ENCODE peak calls at places on chromosome 15, in nine cellular contexts. H is putamen, C is left ventricle myocardium superior, K is NCI-H1092, Z is EH, U is uterus, L is fibroblast of pulmonary artery, F is T-helper 9 cell, D is left colon. A is an unnamed sample.

GRCh38 chr15:48020166-48020565 is 100.6 kb upstream of the SLC24A5 start:
- DNase-seq in U (no peak), L (no peak), Z (no peak), H (no peak), C (no peak), K (no peak), F (no peak), D (no peak), A (no peak)

GRCh38 chr15:27587810-27588209 is 511.3 kb downstream of the OCA2 start:
- DNase-seq in H (no peak), L (no peak), D (no peak), Z (no peak), U (no peak), K (no peak), C (no peak), F (no peak), A (no peak)

GRCh38 chr15:67458449-67458848 is 62.5 kb upstream of the C15orf61 start:
- DNase-seq in C (no peak), F (no peak), K (no peak), D (no peak), U (no peak), L (no peak), Z (peak), H (no peak), A (no peak)

GRCh38 chr15:77642793-77643430 is 10.2 kb upstream of the LINGO1 start:
- DNase-seq in U (no peak), D (no peak), C (no peak), F (no peak), L (no peak), H (no peak), K (no peak), Z (no peak), A (no peak)

GRCh38 chr15:73228128-73228646 is 140.6 kb downstream of the HCN4 start:
- DNase-seq in F (no peak), L (no peak), C (no peak), U (no peak), Z (no peak), K (no peak), H (no peak), D (no peak), A (no peak)

GRCh38 chr15:45126535-45127158 is 3.0 kb downstream of the DUOXA1 start:
- DNase-seq in H (no peak), Z (peak), C (no peak), U (no peak), D (no peak), L (peak), K (no peak), F (peak), A (no peak)

GRCh38 chr15:73924258-73924921 is 1.9 kb upstream of the LOXL1 start:
- DNase-seq in Z (peak), C (no peak), H (peak), U (peak), K (peak), D (no peak), L (peak), F (no peak), A (no peak)

GRCh38 chr15:39855400-39855799 is 64.7 kb downstream of the GPR176 start:
- DNase-seq in U (no peak), H (no peak), F (no peak), Z (peak), C (no peak), L (peak), D (no peak), K (no peak), A (no peak)

GRCh38 chr15:61226313-61227250 is 2.5 kb downstream of the RORA start:
- DNase-seq in U (no peak), D (no peak), K (no peak), F (no peak), H (peak), C (no peak), Z (no peak), L (no peak), A (no peak)

GRCh38 chr15:70447511-70447910 is 315.8 kb downstream of the UACA start:
- DNase-seq in L (no peak), Z (no peak), K (no peak), D (no peak), H (no peak), U (no peak), C (no peak), F (no peak), A (no peak)

GRCh38 chr15:77537006-77537405 is 95.7 kb downstream of the LINGO1 start:
- DNase-seq in L (no peak), F (no peak), C (no peak), D (no peak), Z (no peak), U (no peak), K (no peak), H (no peak), A (no peak)

GRCh38 chr15:94098877-94099606 is 132.3 kb upstream of the MCTP2 start:
- DNase-seq in F (no peak), K (no peak), H (no peak), U (no peak), Z (peak), L (no peak), D (no peak), C (no peak), A (no peak)